ENCODE peak calls at places on chromosomes 2 and 18, in six cellular contexts. J is GM23338; F is CD4-positive, alpha-beta T cell; S is right cardiac atrium; P is adrenal gland; U is ovary. K is an unnamed sample.

GRCh38 chr2:58895849-58896248 is 654.7 kb upstream of the FANCL start:
- DNase-seq in S (no peak), F (no peak), J (no peak), P (no peak), U (no peak), K (no peak)

GRCh38 chr2:46164581-46165301 is 132.5 kb upstream of the EPAS1 start:
- DNase-seq in P (peak), J (no peak), S (peak), U (peak), F (no peak), K (peak)

GRCh38 chr2:172467382-172467781 is 40.0 kb downstream of the ITGA6 start:
- DNase-seq in U (no peak), F (no peak), S (no peak), P (no peak), J (no peak), K (no peak)

GRCh38 chr2:168186452-168186851 is 60.9 kb downstream of the STK39 start:
- DNase-seq in S (no peak), P (no peak), F (no peak), J (no peak), U (no peak), K (no peak)

GRCh38 chr18:48533340-48534093 is 5.3 kb upstream of the CTIF start:
- DNase-seq in P (no peak), U (no peak), J (no peak), S (no peak), F (no peak), K (no peak)

GRCh38 chr2:113069676-113070605 is 2.2 kb downstream of the IL1F10 start:
- DNase-seq in P (no peak), F (no peak), S (no peak), J (no peak), U (no peak), K (peak)

GRCh38 chr2:4930704-4931103 is 761.5 kb upstream of the SOX11 start:
- DNase-seq in U (no peak), F (no peak), P (no peak), S (no peak), J (no peak), K (no peak)

GRCh38 chr2:126749537-126749936 is 93.6 kb downstream of the GYPC start:
- DNase-seq in J (peak), S (no peak), F (no peak), U (no peak), P (no peak), K (no peak)

GRCh38 chr18:49788327-49788908 is 24.9 kb downstream of the ACAA2 start:
- DNase-seq in J (no peak), U (no peak), P (no peak), F (no peak), S (no peak), K (no peak)

GRCh38 chr2:64214281-64215115 is 70.3 kb upstream of the PELI1 start:
- DNase-seq in F (no peak), U (no peak), P (no peak), S (no peak), J (no peak), K (no peak)

GRCh38 chr2:105121417-105121816 is 83.5 kb downstream of the MRPS9 start:
- DNase-seq in S (no peak), U (no peak), J (no peak), F (no peak), P (no peak), K (no peak)

GRCh38 chr2:122643725-122644329 is 888.4 kb downstream of the TSN start:
- DNase-seq in F (no peak), S (no peak), U (no peak), J (no peak), P (peak), K (no peak)

GRCh38 chr2:3075316-3075715 is 302.3 kb downstream of the EIPR1 start:
- DNase-seq in P (no peak), J (no peak), U (no peak), F (no peak), S (no peak), K (no peak)

GRCh38 chr2:119490653-119491195 is 33.6 kb downstream of the SCTR start:
- DNase-seq in F (no peak), J (no peak), U (no peak), S (no peak), P (no peak), K (no peak)

GRCh38 chr2:38131665-38132064 is 55.7 kb upstream of the CYP1B1 start:
- DNase-seq in P (no peak), U (no peak), S (no peak), F (no peak), J (no peak), K (no peak)

GRCh38 chr2:74425523-74425922 is 4.0 kb downstream of the WDR54 start:
- DNase-seq in J (no peak), U (no peak), S (no peak), P (no peak), F (no peak), K (peak)

GRCh38 chr2:74461187-74462053 is 3.2 kb downstream of the WBP1 start:
- DNase-seq in S (no peak), J (peak), U (no peak), F (no peak), P (no peak), K (no peak)

GRCh38 chr2:74029719-74030397 is 45.1 kb downstream of the TET3 start:
- DNase-seq in U (no peak), J (no peak), S (no peak), P (no peak), F (no peak), K (peak)

GRCh38 chr18:54529444-54529843 is 61.6 kb upstream of the DYNAP start:
- DNase-seq in P (no peak), J (peak), F (no peak), S (no peak), U (no peak), K (no peak)

GRCh38 chr2:71833855-71834554 is 313.7 kb downstream of the CYP26B1 start:
- DNase-seq in F (no peak), J (no peak), U (no peak), S (peak), P (no peak), K (peak)

GRCh38 chr18:12307251-12307736 is 747 bp upstream of the TUBB6 start:
- DNase-seq in F (no peak), J (peak), S (peak), U (peak), P (no peak), K (peak)

GRCh38 chr2:30039101-30039500 is 107.7 kb upstream of the YPEL5 start:
- DNase-seq in P (no peak), F (no peak), S (no peak), J (no peak), U (no peak), K (no peak)

GRCh38 chr2:30040147-30040546 is 106.7 kb upstream of the YPEL5 start:
- DNase-seq in J (no peak), S (no peak), F (no peak), P (no peak), U (no peak), K (no peak)

GRCh38 chr2:30038419-30038818 is 108.4 kb upstream of the YPEL5 start:
- DNase-seq in P (no peak), F (no peak), U (no peak), S (no peak), J (no peak), K (no peak)

GRCh38 chr2:30034052-30034775 is 112.6 kb upstream of the YPEL5 start:
- DNase-seq in P (no peak), U (no peak), J (no peak), F (no peak), S (no peak), K (no peak)

DNA sequence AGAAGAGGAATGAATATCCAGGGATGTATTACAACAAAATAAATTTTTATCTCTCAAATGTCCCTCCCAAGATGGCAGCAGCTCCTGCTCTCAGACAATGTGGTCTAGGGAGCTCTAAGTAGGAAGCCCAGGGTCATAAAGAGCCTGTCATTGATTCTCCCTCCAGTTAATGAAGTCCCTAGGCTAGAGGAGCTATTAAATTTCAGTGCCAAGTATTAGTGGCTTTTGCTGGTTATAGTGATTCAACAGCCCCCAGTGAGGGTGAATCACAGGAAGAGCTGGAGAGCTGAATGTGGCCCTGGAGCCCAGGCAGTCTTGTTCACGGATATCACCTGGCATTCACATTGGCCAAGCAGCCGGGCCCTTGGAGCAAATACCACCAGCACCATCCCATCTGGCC is 109.8 kb upstream of the YPEL5 start:
- DNase-seq in J (no peak), S (no peak), U (no peak), F (no peak), P (no peak), K (no peak)
- H3K27ac ChIP-seq in J (no peak), S (no peak), U (no peak), F (no peak), P (no peak), K (no peak)

GRCh38 chr2:217807025-217807424 is 195.8 kb downstream of the TNS1 start:
- DNase-seq in P (no peak), U (no peak), S (no peak), J (no peak), F (no peak), K (no peak)
- H3K27ac ChIP-seq in P (no peak), U (peak), S (no peak), J (no peak), F (no peak), K (no peak)

DNA sequence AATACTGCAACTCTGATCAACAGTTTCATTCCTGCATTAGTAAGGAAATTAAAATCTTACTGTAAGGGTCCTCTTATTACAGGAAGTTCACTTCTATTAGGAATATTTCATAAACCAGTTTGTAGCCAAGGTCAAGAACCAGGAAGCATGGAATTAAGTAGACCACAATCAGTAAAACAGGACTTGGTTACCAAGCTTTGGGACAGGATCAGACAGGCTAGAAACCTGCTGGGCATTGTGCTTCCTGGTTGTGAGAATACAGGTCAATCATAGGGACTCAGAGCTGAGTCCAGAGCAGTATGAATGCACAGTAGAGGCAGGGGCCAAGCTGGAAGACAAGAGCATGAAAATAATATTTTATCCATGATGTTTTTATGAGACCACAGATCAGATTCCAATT is 248.0 kb downstream of the IKZF2 start:
- DNase-seq in U (no peak), P (no peak), F (no peak), S (no peak), J (no peak), K (no peak)
- H3K27ac ChIP-seq in U (no peak), P (no peak), F (no peak), S (no peak), J (no peak), K (no peak)

GRCh38 chr2:7595181-7595580 is 678.0 kb downstream of the RNF144A start:
- DNase-seq in P (no peak), S (no peak), U (no peak), J (no peak), F (no peak), K (no peak)
- H3K27ac ChIP-seq in P (no peak), S (no peak), U (no peak), J (no peak), F (no peak), K (no peak)

GRCh38 chr2:42336361-42336965 is 24.6 kb downstream of the COX7A2L start:
- DNase-seq in P (no peak), F (no peak), S (no peak), J (no peak), U (no peak), K (no peak)

GRCh38 chr2:42335514-42336104 is 25.4 kb downstream of the COX7A2L start:
- DNase-seq in P (no peak), S (no peak), F (no peak), U (no peak), J (no peak), K (no peak)

GRCh38 chr2:42338567-42339190 is 22.3 kb downstream of the COX7A2L start:
- DNase-seq in U (no peak), F (no peak), S (no peak), P (no peak), J (no peak), K (no peak)

GRCh38 chr2:42337846-42338566 is 23.0 kb downstream of the COX7A2L start:
- DNase-seq in S (no peak), F (no peak), J (no peak), U (no peak), P (no peak), K (no peak)

GRCh38 chr2:42337356-42337820 is 23.6 kb downstream of the COX7A2L start:
- DNase-seq in J (peak), U (no peak), P (no peak), S (no peak), F (no peak), K (peak)
- H3K27ac ChIP-seq in J (no peak), U (no peak), P (no peak), S (no peak), F (no peak), K (no peak)

GRCh38 chr2:137228566-137228965 is 463.2 kb downstream of the THSD7B start:
- DNase-seq in J (no peak), F (no peak), U (no peak), S (no peak), P (no peak), K (peak)

GRCh38 chr2:137220438-137220998 is 455.2 kb downstream of the THSD7B start:
- DNase-seq in U (no peak), F (no peak), S (no peak), P (no peak), J (no peak), K (no peak)

GRCh38 chr2:137221797-137222492 is 456.6 kb downstream of the THSD7B start:
- DNase-seq in S (no peak), J (no peak), P (no peak), F (no peak), U (no peak), K (no peak)

DNA sequence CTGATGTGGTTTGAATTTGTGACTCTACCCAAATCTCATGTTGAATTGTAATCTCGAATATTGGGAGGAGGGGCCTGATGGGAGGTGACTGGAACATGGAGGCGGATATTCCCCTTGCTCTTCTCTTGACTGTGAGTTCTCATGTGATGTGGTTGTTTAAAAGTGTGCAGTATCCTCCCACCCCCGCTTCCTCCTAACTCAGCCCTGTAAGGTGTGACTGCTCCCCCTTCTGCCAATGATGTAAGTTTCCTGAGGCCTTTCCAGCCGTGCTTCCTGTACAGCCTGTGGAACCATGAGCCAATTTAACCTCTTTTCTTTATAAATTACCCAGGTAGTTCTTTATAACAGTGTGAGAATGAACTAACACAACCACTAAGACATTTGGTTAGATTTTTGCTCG is 458.4 kb downstream of the THSD7B start:
- DNase-seq in F (no peak), S (no peak), U (no peak), P (no peak), J (peak), K (no peak)
- H3K27ac ChIP-seq in F (no peak), S (no peak), U (no peak), P (no peak), J (no peak), K (no peak)

DNA sequence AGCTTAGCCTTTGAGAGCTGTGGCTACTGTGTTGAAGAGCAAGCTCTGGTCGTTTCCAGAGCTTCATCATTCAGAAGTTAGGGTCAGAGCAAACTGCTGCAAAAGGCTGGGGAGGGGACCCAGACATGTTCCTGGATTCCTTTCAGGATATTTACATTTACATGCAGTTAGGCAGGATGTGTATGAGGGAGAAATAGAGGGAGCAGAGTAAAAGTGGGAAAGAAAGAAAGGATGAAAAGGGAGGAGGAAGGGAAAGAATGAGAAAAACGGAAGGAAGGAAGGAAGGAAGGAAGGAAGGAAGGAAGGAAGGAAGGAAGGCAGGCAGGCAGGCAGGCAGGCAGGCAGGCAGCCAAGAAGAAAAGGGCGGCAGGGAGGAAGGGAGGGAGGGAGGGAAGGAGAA is 70.1 kb downstream of the NCKAP5 start:
- DNase-seq in P (no peak), F (no peak), U (no peak), S (no peak), J (no peak), K (no peak)
- H3K27ac ChIP-seq in P (no peak), F (no peak), U (no peak), S (no peak), J (peak), K (no peak)

DNA sequence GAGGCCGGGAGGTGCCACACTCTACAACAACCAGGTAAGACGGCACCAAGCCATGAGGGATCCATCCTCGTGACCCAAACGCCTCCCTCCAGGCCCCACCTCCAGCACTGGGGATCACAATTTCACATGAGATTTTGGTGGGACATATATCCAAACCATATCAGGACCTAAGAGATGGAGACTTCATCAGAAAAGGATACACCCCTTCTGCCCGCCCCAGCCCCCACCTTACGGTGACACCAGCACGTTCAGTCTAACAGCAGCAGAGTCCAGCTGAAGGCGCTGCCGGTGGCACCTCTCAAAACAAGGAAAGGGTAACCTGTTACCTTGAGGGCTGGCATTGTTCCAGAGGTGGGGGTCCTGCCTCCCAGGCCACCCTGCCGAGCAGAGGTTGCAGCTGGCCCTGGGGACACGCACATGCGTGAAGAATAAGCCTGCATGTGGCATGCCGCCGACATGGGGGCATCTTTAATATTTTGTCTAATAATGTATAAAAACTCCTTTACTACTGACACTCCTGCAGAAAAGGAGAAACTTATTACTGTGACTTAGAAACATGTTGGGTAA is 154.4 kb downstream of the GALR1 start:
- DNase-seq in S (no peak), F (no peak), U (no peak), P (no peak), J (no peak), K (no peak)
- H3K27ac ChIP-seq in S (no peak), F (no peak), U (no peak), P (no peak), J (no peak), K (no peak)

GRCh38 chr18:5455644-5456043 is 88.2 kb downstream of the EPB41L3 start:
- DNase-seq in U (no peak), P (no peak), F (no peak), J (no peak), S (no peak), K (no peak)
- H3K27ac ChIP-seq in U (no peak), P (no peak), F (no peak), J (no peak), S (no peak), K (peak)

GRCh38 chr2:234240917-234241316 is 190.4 kb downstream of the SPP2 start:
- DNase-seq in U (no peak), F (no peak), J (no peak), P (no peak), S (no peak), K (no peak)
- H3K27ac ChIP-seq in U (no peak), F (no peak), J (no peak), P (no peak), S (no peak), K (no peak)

K was measured in trophoblast cell.